ENCODE peak calls at places on chromosomes 1 and 21, in four cellular contexts. V is right cardiac atrium, U is psoas muscle, G is HCT116. Y is an unnamed sample.

GRCh38 chr1:94418664-94419655 is 771 bp downstream of the ABCD3 start:
- ATAC-seq in G (peak; percentile 33), U (peak; percentile 52), V (peak; percentile 15), Y (peak; percentile 4)

GRCh38 chr1:47837866-47838561 is 159.2 kb downstream of the TRABD2B start:
- ATAC-seq in G (no peak), V (peak; percentile 12), U (no peak), Y (no peak)

GRCh38 chr1:35499652-35500176 is 57.5 kb downstream of the KIAA0319L start:
- ATAC-seq in G (no peak), V (peak; percentile 61), U (no peak), Y (no peak)

GRCh38 chr1:228664399-228664914 is 70.8 kb upstream of the RHOU start:
- ATAC-seq in U (peak; percentile 73), G (peak; percentile 75), V (peak; percentile 40), Y (peak; percentile 55)

GRCh38 chr1:154154534-154155181 is at the start of gene NUP210L:
- ATAC-seq in V (peak; percentile 93), G (peak; percentile 44), U (peak; percentile 50), Y (peak; percentile 52)

GRCh38 chr1:53698381-53698980 is 40.5 kb downstream of the GLIS1 start:
- ATAC-seq in G (no peak), V (no peak), U (no peak), Y (no peak)

GRCh38 chr1:35947547-35947946 is 16.6 kb downstream of the AGO3 start:
- ATAC-seq in U (no peak), V (no peak), G (no peak), Y (no peak)

GRCh38 chr1:22903113-22903512 is 69.6 kb downstream of the LACTBL1 start:
- ATAC-seq in G (no peak), V (no peak), U (no peak), Y (peak; percentile 53)

GRCh38 chr21:42463861-42464515 is 32.0 kb downstream of the RSPH1 start:
- ATAC-seq in G (peak; percentile 91), U (peak; percentile 43), V (no peak), Y (no peak)

GRCh38 chr1:1013922-1014617 is 773 bp downstream of the ISG15 start:
- ATAC-seq in U (no peak), V (peak; percentile 26), G (peak; percentile 63), Y (peak; percentile 9)

GRCh38 chr1:230792691-230793462 is 45.7 kb downstream of the CAPN9 start:
- ATAC-seq in U (no peak), V (no peak), G (no peak), Y (no peak)

Y was measured in esophagus mucosa.